ENCODE peak calls at places on chromosomes 7 and 10, in five cellular contexts. Y is GM23338; T is CD4-positive, alpha-beta T cell; J is brain microvascular endothelial cell; M is PC-9. Q is an unnamed sample.

GRCh38 chr7:92042056-92042737 is 92.1 kb downstream of the CYP51A1 start:
- DNase-seq in M (no peak), J (no peak), T (no peak), Y (no peak), Q (no peak)

GRCh38 chr10:86667421-86668181 is 710 bp upstream of the LDB3 start:
- DNase-seq in J (no peak), M (no peak), Y (no peak), T (no peak), Q (no peak)

GRCh38 chr10:52216852-52217251 is 97.2 kb upstream of the DKK1 start:
- DNase-seq in T (no peak), Y (no peak), M (no peak), J (peak; percentile 91), Q (no peak)

GRCh38 chr7:130888017-130888371 is 154.0 kb upstream of the KLF14 start:
- DNase-seq in M (no peak), T (no peak), Y (no peak), J (no peak), Q (no peak)

GRCh38 chr10:118531105-118531851 is 64.2 kb downstream of the PRLHR start:
- DNase-seq in Y (no peak), T (no peak), J (no peak), M (no peak), Q (no peak)

GRCh38 chr10:69951658-69952057 is 101.0 kb upstream of the MACROH2A2 start:
- DNase-seq in J (no peak), Y (no peak), M (no peak), T (no peak), Q (no peak)

GRCh38 chr10:60848126-60848525 is 69.8 kb downstream of the CDK1 start:
- DNase-seq in M (no peak), J (peak; percentile 53), T (no peak), Y (no peak), Q (no peak)

GRCh38 chr10:24645784-24646183 is 77.9 kb downstream of the ARHGAP21 start:
- DNase-seq in T (no peak), M (peak; percentile 38), J (no peak), Y (no peak), Q (no peak)

GRCh38 chr10:128000660-128001059 is 93.8 kb downstream of the PTPRE start:
- DNase-seq in M (no peak), J (no peak), Y (no peak), T (no peak), Q (no peak)

GRCh38 chr10:132135398-132135872 is 51.3 kb upstream of the DPYSL4 start:
- DNase-seq in M (no peak), T (peak; percentile 3), J (no peak), Y (peak; percentile 42), Q (no peak)

GRCh38 chr10:65531545-65531944 is 1394.3 kb upstream of the LRRTM3 start:
- DNase-seq in T (no peak), J (no peak), M (no peak), Y (no peak), Q (no peak)

GRCh38 chr10:71899665-71900412 is 48.8 kb upstream of the PSAP start:
- DNase-seq in J (no peak), Y (no peak), M (no peak), T (no peak), Q (no peak)

GRCh38 chr7:122290476-122290875 is 14.1 kb downstream of the FEZF1 start:
- DNase-seq in M (no peak), Y (no peak), T (no peak), J (no peak), Q (no peak)

GRCh38 chr7:108083980-108084379 is 46.2 kb downstream of the LAMB4 start:
- DNase-seq in J (no peak), M (no peak), T (no peak), Y (no peak), Q (no peak)

GRCh38 chr10:324593-324992 is 189.3 kb downstream of the ZMYND11 start:
- DNase-seq in M (no peak), Y (no peak), J (no peak), T (no peak), Q (no peak)

GRCh38 chr10:88899886-88900285 is 19.8 kb downstream of the STAMBPL1 start:
- DNase-seq in T (no peak), J (no peak), Y (no peak), M (no peak), Q (no peak)

GRCh38 chr10:30182191-30183075 is 123.0 kb upstream of the JCAD start:
- DNase-seq in M (peak; percentile 90), Y (no peak), T (no peak), J (peak; percentile 88), Q (no peak)

DNA sequence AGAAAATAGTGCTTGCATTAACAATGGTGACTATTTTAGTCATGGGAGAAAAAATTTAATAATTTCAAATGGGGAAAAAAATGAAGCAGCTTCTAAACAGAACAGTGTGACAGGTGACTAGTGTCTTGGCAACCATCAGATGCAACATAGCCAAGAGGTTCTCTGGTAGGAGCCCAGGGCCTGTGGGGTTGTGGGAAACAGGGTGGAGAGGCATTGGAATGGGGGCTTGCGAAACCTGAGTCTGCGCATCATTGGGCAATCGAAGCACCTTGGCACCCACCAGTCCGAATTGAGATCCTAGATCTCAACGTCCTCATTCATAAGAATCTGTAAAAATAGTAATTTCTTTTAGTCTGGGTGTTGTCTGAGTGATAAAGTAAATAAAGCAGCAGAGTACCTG is 19.2 kb upstream of the PARD3 start:
- DNase-seq in T (no peak), J (no peak), M (no peak), Y (no peak), Q (no peak)
- TF ChIP-seq CTCF in T (no peak), J (no peak), M (no peak), Y (no peak), Q (no peak)

GRCh38 chr10:96269438-96270300 is 1.7 kb downstream of the BLNK start:
- DNase-seq in Y (no peak), J (no peak), M (no peak), T (no peak), Q (no peak)

GRCh38 chr10:96272256-96272985 is 1.1 kb upstream of the BLNK start:
- DNase-seq in T (no peak), Y (no peak), M (no peak), J (no peak), Q (no peak)

GRCh38 chr10:96270564-96270963 is 805 bp downstream of the BLNK start:
- DNase-seq in T (no peak), J (no peak), Y (no peak), M (no peak), Q (no peak)

GRCh38 chr10:96272986-96273280 is 1.6 kb upstream of the BLNK start:
- DNase-seq in Y (no peak), J (no peak), M (no peak), T (no peak), Q (no peak)

GRCh38 chr10:96271017-96271815 is at the start of gene BLNK:
- DNase-seq in T (no peak), Y (no peak), M (peak; percentile 44), J (no peak), Q (no peak)
- TF ChIP-seq CTCF in T (no peak), Y (no peak), M (no peak), J (no peak), Q (no peak)

GRCh38 chr7:22782616-22783232 is 39.9 kb downstream of the TOMM7 start:
- DNase-seq in T (peak; percentile 48), M (peak; percentile 54), J (peak; percentile 61), Y (peak; percentile 84), Q (no peak)
- TF ChIP-seq CTCF in T (peak; percentile 69), M (peak; percentile 95), J (peak; percentile 92), Y (peak; percentile 84), Q (peak; percentile 54)

DNA sequence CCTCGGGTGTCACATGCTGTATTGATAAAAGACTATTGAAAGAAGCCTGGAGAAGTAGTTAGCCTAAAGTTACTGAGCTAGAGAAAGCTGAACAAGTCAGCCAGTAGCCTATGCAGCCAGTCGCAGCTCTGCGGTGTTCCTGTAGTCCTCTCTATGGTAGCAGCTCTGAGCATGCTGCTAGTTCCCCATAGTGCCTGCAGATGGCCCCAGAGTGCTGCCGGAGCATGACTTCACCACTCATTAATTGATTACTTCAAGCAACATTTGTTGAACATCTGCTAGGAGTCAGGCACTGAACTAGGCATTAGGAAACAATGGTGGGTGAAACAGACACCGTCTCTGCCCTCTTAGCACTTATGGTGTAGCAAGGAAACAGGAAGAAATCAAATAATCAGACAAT is 422.7 kb downstream of the SORCS3 start:
- DNase-seq in J (no peak), Y (peak; percentile 81), M (no peak), T (no peak), Q (no peak)
- TF ChIP-seq CTCF in J (peak; percentile 44), Y (peak; percentile 91), M (peak; percentile 53), T (no peak), Q (peak; percentile 78)

DNA sequence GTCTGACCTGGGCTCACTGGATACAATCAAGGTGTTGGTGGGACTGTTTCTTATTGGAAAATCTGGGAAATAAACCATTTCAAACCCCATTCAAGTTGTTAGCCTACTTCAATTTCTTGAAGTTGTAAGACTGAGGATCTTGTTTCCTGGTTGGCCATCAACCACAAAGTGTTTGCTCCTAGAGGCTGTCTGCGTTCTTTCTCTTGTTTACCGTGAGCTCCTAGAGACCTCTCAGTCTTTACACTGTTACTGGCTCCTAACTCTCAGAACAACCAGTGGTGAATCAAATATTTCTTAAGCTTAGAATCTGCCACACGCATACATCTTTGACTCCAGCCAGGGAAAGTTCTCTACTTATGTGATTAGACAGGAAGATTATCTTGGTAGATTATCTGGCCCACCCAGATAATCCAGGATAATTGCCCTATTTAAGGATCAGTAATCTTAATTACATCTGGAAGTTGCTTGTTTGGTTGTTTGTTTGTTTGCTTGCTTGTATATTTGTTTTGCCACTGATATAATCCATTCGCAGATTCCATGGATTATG is 798.7 kb downstream of the IPMK start:
- DNase-seq in M (no peak), T (no peak), Y (peak; percentile 18), J (no peak), Q (no peak)
- TF ChIP-seq CTCF in M (no peak), T (no peak), Y (no peak), J (no peak), Q (no peak)

GRCh38 chr10:111972109-111972508 is 211.5 kb downstream of the GPAM start:
- DNase-seq in J (no peak), T (no peak), M (no peak), Y (no peak), Q (no peak)

GRCh38 chr10:111976557-111976956 is 207.0 kb downstream of the GPAM start:
- DNase-seq in Y (no peak), J (no peak), T (no peak), M (no peak), Q (no peak)

GRCh38 chr10:111973306-111973705 is 210.3 kb downstream of the GPAM start:
- DNase-seq in M (no peak), J (no peak), T (no peak), Y (no peak), Q (no peak)

GRCh38 chr10:111974325-111974724 is 209.2 kb downstream of the GPAM start:
- DNase-seq in Y (no peak), T (no peak), M (no peak), J (no peak), Q (no peak)

DNA sequence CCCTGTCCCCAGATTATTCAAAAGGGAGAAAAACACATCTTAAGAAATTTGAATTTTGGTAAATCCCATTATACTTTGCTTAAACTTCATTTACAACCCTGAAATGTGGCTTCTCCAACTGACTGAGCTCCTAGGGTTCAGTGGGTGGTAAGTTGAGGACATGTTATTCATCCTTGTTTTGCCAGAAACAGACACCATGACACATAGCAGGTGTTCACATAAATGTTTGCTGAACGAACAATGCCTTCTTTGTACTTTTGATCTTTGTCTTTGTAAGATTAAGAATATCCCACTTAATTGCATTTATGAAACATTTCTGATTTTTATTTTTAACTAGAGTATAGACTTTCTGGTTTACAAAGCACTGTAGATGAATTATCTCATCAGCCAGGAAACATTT is 209.7 kb downstream of the GPAM start:
- DNase-seq in T (no peak), Y (no peak), M (no peak), J (no peak), Q (no peak)
- TF ChIP-seq CTCF in T (no peak), Y (no peak), M (no peak), J (no peak), Q (no peak)